ENCODE peak calls at places on chromosome 16, in eight cellular contexts. E is CD8-positive, alpha-beta T cell; Y is breast epithelium; U is adrenal gland; L is type B pancreatic cell; K is bronchial epithelial cell; S is psoas muscle; O is fibroblast of pulmonary artery. C is an unnamed sample.

GRCh38 chr16:56862776-56863175 is 2.2 kb upstream of the SLC12A3 start:
- DNase-seq in E (no peak), Y (no peak), U (no peak), L (no peak), K (no peak), S (no peak), O (no peak), C (no peak)

GRCh38 chr16:81004646-81005353 is 1.9 kb downstream of the CMC2 start:
- DNase-seq in E (peak), Y (no peak), U (no peak), L (no peak), K (peak), S (no peak), O (peak), C (no peak)

GRCh38 chr16:56505174-56505573 is 14.7 kb downstream of the BBS2 start:
- DNase-seq in E (no peak), Y (no peak), U (peak), L (no peak), K (no peak), S (no peak), O (no peak), C (no peak)

GRCh38 chr16:73268311-73268997 is 220.5 kb upstream of the ZFHX3 start:
- DNase-seq in E (no peak), Y (no peak), U (no peak), L (no peak), K (no peak), S (no peak), O (peak), C (no peak)

GRCh38 chr16:10922328-10923145 is 19.7 kb downstream of the DEXI start:
- DNase-seq in E (no peak), Y (peak), U (peak), L (no peak), K (no peak), S (peak), O (no peak), C (no peak)

GRCh38 chr16:75065149-75065807 is 51.3 kb downstream of the LDHD start:
- DNase-seq in E (peak), Y (no peak), U (no peak), L (no peak), K (peak), S (no peak), O (no peak), C (no peak)

GRCh38 chr16:56907401-56907800 is 24.5 kb upstream of the HERPUD1 start:
- DNase-seq in E (no peak), Y (no peak), U (no peak), L (no peak), K (no peak), S (no peak), O (no peak), C (no peak)

GRCh38 chr16:11111166-11111565 is 144.8 kb downstream of the SOCS1 start:
- DNase-seq in E (no peak), Y (no peak), U (no peak), L (no peak), K (no peak), S (no peak), O (no peak), C (no peak)

GRCh38 chr16:16141784-16142396 is 81.4 kb downstream of the ABCC6 start:
- DNase-seq in E (no peak), Y (no peak), U (no peak), L (no peak), K (no peak), S (no peak), O (no peak), C (no peak)

GRCh38 chr16:57994778-57995177 is 5.7 kb downstream of the ZNF319 start:
- DNase-seq in E (peak), Y (no peak), U (peak), L (no peak), K (peak), S (peak), O (peak), C (no peak)

GRCh38 chr16:75238132-75238852 is 13.1 kb downstream of the BCAR1 start:
- DNase-seq in E (no peak), Y (peak), U (peak), L (no peak), K (no peak), S (peak), O (peak), C (no peak)

GRCh38 chr16:12303649-12304048 is 327.1 kb downstream of the SNX29 start:
- DNase-seq in E (no peak), Y (no peak), U (peak), L (no peak), K (no peak), S (no peak), O (peak), C (no peak)

GRCh38 chr16:30018731-30019158 is 4.3 kb upstream of the C16orf92 start:
- DNase-seq in E (no peak), Y (no peak), U (no peak), L (no peak), K (peak), S (no peak), O (no peak), C (no peak)

GRCh38 chr16:86213427-86214205 is 296.7 kb upstream of the FOXF1 start:
- DNase-seq in E (no peak), Y (no peak), U (no peak), L (no peak), K (no peak), S (no peak), O (no peak), C (no peak)

GRCh38 chr16:46629331-46629843 is 8.2 kb upstream of the SHCBP1 start:
- DNase-seq in E (no peak), Y (no peak), U (no peak), L (no peak), K (peak), S (no peak), O (peak), C (no peak)

GRCh38 chr16:68590201-68590994 is 51.3 kb downstream of the ZFP90 start:
- DNase-seq in E (peak), Y (peak), U (no peak), L (peak), K (peak), S (no peak), O (peak), C (peak)

GRCh38 chr16:68596266-68596665 is 48.8 kb upstream of the CDH3 start:
- DNase-seq in E (no peak), Y (no peak), U (no peak), L (no peak), K (no peak), S (no peak), O (no peak), C (no peak)

DNA sequence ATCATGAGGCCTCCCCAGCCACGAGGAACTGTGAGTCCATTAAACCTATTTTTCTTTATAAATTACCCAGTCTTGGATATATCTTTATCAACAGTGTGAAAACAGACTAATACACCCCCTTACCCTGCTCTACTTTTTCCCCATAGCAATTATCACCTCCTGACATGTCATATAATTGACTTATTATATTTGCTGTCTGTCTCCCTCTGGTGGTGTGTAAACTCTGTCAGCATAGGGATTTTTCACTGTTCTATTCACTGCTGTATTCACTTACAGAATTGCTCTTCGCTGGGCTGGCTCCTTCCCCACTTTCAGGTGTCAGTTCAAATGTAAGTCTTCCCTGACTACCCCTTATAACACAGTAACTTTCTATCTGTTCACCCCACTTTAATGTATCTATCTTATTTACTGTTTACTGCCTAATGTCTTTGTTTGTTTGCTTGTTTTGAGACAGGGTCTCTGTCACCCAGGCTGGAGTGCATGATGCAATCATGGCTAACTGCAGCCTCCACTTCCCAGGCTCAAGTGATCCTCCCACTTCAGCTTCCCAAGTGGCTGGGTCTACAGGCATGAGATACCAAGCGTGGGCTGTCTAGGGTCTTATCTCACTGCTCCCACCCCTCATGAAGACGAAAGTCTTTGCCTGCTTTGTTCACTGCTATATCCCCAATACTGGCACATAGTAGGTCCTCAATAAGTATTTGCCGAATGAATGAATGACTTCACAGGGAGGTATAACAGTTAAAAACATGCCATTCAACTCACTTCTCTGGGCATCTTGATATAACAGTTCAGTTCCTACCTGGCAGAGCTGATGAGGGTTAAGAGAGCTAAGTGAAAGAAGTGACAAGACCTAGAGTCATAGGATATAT is 52.4 kb upstream of the CDH3 start:
- DNase-seq in E (no peak), Y (no peak), U (no peak), L (no peak), K (peak), S (no peak), O (peak), C (no peak)
- TF ChIP-seq CTCF in E (peak), Y (no peak), U (no peak), L (peak), K (peak), S (no peak), O (peak), C (peak)

GRCh38 chr16:50591800-50592771 is 43.9 kb downstream of the NKD1 start:
- DNase-seq in E (no peak), Y (peak), U (peak), L (no peak), K (no peak), S (peak), O (no peak), C (no peak)
- TF ChIP-seq CTCF in E (no peak), Y (no peak), U (peak), L (no peak), K (no peak), S (peak), O (no peak), C (no peak)

GRCh38 chr16:66272461-66272860 is 94.0 kb upstream of the CDH5 start:
- DNase-seq in E (no peak), Y (peak), U (peak), L (no peak), K (no peak), S (no peak), O (no peak), C (no peak)

GRCh38 chr16:66275795-66276428 is 90.6 kb upstream of the CDH5 start:
- DNase-seq in E (no peak), Y (no peak), U (peak), L (peak), K (peak), S (no peak), O (peak), C (peak)

GRCh38 chr16:66273036-66273435 is 93.5 kb upstream of the CDH5 start:
- DNase-seq in E (no peak), Y (peak), U (no peak), L (no peak), K (no peak), S (no peak), O (no peak), C (no peak)

GRCh38 chr16:66274335-66275110 is 92.0 kb upstream of the CDH5 start:
- DNase-seq in E (no peak), Y (no peak), U (peak), L (peak), K (peak), S (no peak), O (peak), C (no peak)

DNA sequence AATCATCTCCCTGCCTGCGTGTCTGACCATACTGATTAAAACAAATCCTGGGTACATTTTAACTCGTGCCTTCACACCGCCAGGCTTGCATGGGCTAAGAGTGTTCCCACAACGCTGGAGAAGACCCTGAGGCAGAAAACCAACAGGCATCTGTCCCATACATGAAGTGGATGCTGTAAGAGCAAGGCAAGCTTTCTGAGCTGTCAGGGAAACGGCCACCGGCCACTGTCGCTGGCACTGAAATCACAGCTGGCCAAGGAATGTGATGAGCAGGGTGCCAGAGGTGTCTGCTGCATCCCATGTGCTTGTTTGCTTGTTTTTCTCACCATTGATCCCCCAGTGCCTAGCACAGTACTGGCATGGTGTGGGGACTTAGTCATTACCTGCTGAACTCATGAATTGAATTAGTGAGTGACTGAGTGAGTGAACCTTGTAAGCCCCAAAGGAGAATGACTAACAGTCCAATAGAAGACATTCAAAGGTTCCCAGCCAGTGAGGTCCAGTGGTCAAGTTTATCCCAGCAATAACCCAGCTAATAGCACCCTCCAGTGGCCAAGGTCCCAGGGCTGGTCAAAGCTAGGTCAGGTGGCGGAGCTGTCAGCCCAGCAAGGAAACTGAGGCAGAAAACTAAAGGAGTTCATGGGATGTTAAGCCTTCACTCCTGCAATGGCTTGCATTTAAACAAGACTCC is 92.7 kb upstream of the CDH5 start:
- DNase-seq in E (no peak), Y (peak), U (peak), L (peak), K (peak), S (no peak), O (peak), C (no peak)
- TF ChIP-seq CTCF in E (no peak), Y (no peak), U (no peak), L (peak), K (peak), S (no peak), O (peak), C (no peak)

DNA sequence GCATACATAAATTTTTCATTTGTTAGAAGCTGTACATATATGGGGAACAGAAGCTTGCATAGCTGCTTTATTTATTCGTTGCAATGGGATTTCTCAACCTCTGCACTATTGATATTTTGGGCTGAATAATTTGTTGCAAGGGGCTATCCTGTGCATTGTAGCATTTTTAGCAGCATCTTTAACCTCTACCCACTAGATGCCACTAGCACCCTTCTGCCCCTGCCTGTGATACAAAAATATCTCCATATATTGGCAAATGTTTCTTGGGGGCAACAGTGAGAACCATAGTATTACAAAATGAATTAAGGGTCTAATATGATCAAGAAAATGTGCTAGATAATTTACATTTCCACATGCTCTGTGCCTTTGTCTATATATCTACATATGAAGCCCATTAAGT is 1401.0 kb downstream of the CDH11 start:
- DNase-seq in E (no peak), Y (no peak), U (no peak), L (no peak), K (no peak), S (no peak), O (peak), C (no peak)
- TF ChIP-seq CTCF in E (no peak), Y (no peak), U (peak), L (peak), K (peak), S (no peak), O (peak), C (peak)

DNA sequence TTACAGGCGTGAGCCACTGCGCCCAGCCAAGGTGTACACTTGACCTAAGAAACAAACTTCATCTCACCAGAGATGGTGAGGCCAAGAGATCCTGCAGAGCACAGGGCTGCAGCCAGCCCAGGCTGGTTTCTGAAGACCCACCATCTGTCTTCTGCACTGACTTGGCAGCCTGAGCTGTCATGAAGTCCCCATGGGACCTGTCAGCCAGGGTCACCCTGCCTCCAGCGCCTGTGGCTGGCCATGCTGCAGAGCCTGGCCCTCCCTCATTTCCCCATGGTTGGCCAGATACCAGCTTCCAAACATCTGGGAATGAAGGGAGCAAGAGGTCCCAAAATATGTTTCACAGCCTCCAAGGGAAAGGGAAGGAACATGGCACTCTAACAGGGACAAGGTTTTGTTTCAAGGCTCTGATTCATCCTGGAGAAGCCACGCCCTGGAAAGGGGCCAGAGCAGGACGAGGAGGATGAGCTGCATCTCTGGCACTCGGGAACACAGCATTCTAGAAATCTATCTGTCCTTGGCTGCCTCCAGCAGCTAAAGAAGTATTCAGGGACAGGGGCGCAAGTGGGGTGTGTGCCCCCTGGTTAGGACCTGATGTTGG is 45.3 kb downstream of the DDX19A start:
- DNase-seq in E (no peak), Y (no peak), U (peak), L (no peak), K (peak), S (peak), O (peak), C (no peak)
- TF ChIP-seq CTCF in E (no peak), Y (no peak), U (no peak), L (no peak), K (no peak), S (no peak), O (no peak), C (no peak)

DNA sequence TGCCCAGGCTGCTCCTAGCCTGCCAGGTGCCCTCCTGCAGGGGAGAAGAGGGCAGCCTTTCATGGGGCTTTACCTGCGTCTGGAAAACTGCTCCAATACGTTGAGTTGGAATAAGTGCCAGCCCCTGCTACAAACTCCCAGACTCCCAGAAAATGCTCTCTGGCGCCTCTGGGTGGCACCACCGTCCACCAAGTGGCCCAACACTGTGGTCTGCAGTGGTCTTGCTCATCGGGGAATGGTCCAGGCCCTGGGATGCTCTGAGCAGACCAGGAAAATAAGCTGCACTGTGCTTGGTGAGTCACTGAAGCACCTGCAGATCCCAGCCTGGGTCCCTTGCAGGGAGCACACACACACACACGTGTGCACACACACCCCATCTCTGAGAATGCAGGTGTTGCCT is 20.8 kb downstream of the CDIP1 start:
- DNase-seq in E (no peak), Y (no peak), U (no peak), L (no peak), K (no peak), S (no peak), O (peak), C (peak)
- TF ChIP-seq CTCF in E (no peak), Y (peak), U (peak), L (peak), K (peak), S (peak), O (peak), C (peak)

C was measured in progenitor cell of endocrine pancreas.